ENCODE peak calls at places on chromosomes 13 and 19, in five cellular contexts. H is body of pancreas; W is CD8-positive, alpha-beta T cell; X is Peyer's patch; A is tibial nerve. F is an unnamed sample.

GRCh38 chr19:40339018-40339728 is 9.0 kb downstream of the C19orf47 start:
- DNase-seq in X (no peak), H (no peak), W (no peak), A (no peak), F (no peak)

GRCh38 chr13:92830821-92831220 is 395.8 kb upstream of the GPC6 start:
- DNase-seq in A (no peak), X (no peak), H (no peak), W (no peak), F (no peak)

GRCh38 chr13:110319397-110319773 is 12.3 kb downstream of the COL4A2 start:
- DNase-seq in W (no peak), H (no peak), X (no peak), A (no peak), F (no peak)

GRCh38 chr19:52585101-52585500 is 15.0 kb downstream of the ZNF701 start:
- DNase-seq in H (no peak), X (no peak), W (no peak), A (no peak), F (no peak)

GRCh38 chr19:40690050-40690698 is at the start of gene NUMBL:
- DNase-seq in X (no peak), H (no peak), A (no peak), W (no peak), F (no peak)

GRCh38 chr13:51804295-51805172 is 571 bp upstream of the DHRS12 start:
- DNase-seq in H (peak; percentile 56), X (peak; percentile 50), A (no peak), W (peak; percentile 54), F (no peak)

GRCh38 chr19:2055871-2056809 is 5.1 kb upstream of the MKNK2 start:
- DNase-seq in X (peak; percentile 60), A (no peak), H (no peak), W (no peak), F (peak; percentile 67)

GRCh38 chr13:74135306-74136088 is 1.3 kb upstream of the KLF12 start:
- DNase-seq in X (peak; percentile 67), A (peak; percentile 30), W (peak; percentile 49), H (peak; percentile 60), F (peak; percentile 88)

GRCh38 chr19:49107625-49108459 is 6.3 kb upstream of the LIN7B start:
- DNase-seq in X (no peak), W (no peak), A (no peak), H (no peak), F (no peak)

GRCh38 chr13:44932850-44933251 is 56.4 kb downstream of the NUFIP1 start:
- DNase-seq in X (no peak), W (no peak), H (no peak), A (no peak), F (peak; percentile 70)

GRCh38 chr13:99196466-99197256 is 4.0 kb upstream of the UBAC2 start:
- DNase-seq in X (no peak), H (no peak), W (no peak), A (no peak), F (peak; percentile 13)

GRCh38 chr19:10852098-10852800 is 4.0 kb downstream of the C19orf38 start:
- DNase-seq in X (no peak), A (no peak), W (no peak), H (no peak), F (peak; percentile 48)

GRCh38 chr13:90485441-90485840 is 862.0 kb upstream of the MIR17HG start:
- DNase-seq in X (no peak), H (no peak), A (no peak), W (no peak), F (peak; percentile 87)

GRCh38 chr19:27861411-27861975 is 1351.5 kb downstream of the UQCRFS1 start:
- DNase-seq in A (no peak), W (no peak), H (no peak), X (no peak), F (no peak)

GRCh38 chr19:18775586-18776287 is 15.4 kb downstream of the COMP start:
- DNase-seq in W (no peak), X (no peak), H (no peak), A (no peak), F (peak; percentile 32)

GRCh38 chr13:29887030-29887557 is 36.7 kb upstream of the UBL3 start:
- DNase-seq in W (no peak), H (no peak), A (no peak), X (no peak), F (no peak)

GRCh38 chr13:37934339-37935191 is 65.0 kb upstream of the TRPC4 start:
- DNase-seq in A (no peak), W (no peak), H (no peak), X (no peak), F (no peak)

GRCh38 chr13:110103026-110103425 is 203.9 kb downstream of the COL4A1 start:
- DNase-seq in H (no peak), A (no peak), X (no peak), W (no peak), F (no peak)

DNA sequence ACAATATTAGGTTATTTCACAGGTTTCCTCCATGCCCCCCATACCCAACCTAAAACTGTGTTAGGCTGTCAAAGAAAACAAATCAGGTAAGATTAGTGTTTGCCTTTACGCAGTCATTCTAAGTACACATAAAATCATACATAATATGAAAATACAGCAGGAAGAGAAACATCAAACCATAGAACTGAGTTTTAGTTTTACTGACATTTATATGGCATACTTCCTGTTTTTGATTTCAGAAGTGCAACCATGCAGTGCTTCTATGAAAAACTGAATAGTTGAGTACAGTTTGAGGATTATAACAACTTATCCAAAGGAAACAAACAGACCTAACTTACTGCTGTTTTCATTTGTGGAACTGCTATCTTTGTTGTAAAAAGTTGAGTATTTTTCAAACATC is 91.3 kb downstream of the KCNRG start:
- DNase-seq in W (no peak), H (no peak), A (no peak), X (no peak), F (no peak)
- TF ChIP-seq CTCF in W (no peak), H (no peak), A (no peak), X (no peak), F (no peak)

DNA sequence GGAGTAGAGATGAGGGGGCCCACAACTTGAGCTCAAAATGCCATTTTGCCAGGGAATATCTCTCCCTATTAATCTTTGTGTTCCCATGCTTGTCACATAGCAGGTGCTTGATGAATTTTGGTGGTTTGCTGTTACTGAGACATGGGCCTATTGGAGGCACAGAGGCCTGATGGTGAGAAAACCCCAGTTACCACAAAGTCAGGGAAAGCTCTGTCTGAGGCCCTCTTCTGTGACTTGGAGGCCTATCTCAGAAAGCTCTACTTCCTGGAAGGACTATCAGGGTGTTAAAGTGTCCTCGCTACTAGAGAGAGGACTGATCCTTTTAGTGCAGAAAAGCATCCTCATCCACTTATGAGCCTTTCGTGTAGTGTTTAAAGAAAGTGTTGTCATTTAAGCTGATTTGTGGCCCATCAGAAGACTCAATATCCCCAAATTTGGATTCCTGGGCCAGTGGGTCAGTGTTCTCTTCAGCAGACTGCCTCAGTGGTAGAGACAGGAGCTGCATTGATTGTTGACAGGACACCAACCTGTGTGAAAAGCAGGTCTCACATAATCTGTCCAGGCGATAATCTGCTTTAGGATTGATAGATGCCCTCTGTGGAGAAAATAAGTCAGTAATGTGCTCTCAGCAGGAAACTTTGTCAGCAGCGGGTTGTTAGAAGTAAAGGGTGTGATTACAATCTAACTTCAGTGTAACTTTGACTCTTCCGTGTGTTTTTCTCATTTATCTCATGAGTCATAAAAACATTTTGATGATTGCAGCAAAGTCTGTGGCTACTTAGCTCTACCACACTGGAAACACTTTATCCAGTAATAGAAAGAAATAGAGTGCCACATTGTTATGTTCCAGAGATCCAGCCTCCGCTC is 121.0 kb downstream of the AKAP11 start:
- DNase-seq in W (no peak), A (no peak), X (no peak), H (no peak), F (peak; percentile 14)
- H3K4me3 ChIP-seq in W (no peak overlapping the region), A (no peak overlapping the region), X (no peak overlapping the region), H (no peak overlapping the region), F (no peak overlapping the region)

DNA sequence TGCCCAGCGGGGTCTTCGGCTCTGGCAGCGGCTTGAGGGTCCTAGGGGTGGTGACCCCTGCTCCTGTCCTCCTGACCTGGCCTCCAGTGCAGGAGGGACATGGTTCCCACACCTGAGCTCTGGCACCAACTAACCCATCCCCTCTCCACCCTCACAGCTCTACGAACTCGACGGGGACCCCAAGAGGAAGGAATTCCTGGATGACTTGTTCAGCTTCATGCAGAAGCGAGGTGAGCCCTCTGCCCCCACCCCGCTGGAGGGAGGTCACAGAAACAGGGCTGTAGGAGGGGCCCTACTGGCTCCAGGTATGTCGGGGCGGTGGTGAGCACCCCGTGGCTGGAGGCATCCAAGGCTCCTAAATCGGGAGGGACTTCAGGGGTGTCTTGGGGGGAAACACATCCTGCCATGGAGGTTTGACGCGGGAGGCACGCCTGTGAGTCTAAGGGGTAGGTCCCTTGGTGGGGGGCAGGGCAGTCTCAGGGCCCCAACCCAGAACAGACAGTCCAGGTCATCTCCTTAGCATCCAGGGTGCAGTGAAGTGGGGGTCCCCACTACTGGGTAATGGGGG is 24.1 kb upstream of the WDR18 start:
- DNase-seq in H (no peak), W (no peak), A (no peak), X (no peak), F (no peak)
- TF ChIP-seq CTCF in H (no peak), W (no peak), A (no peak), X (no peak), F (no peak)

DNA sequence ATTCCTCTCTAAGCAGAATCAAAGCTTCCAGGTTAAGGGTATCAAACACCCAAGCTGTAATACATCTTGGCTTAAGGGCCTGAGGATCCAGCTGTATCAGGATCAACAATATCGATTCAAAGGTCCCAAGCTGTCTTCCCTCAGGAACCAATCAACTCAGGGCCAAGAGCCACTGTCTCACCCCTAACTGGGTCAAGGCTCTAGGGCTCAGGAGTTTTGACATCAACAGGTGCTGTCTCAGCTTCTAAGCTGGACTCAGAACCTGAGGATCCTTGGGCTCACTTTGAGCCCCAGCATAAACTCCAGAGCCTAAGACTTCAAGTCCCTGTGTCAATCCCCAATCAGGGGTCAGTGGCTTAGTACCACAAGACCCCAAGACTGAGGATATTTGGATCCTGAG is 917 bp downstream of the FBXW9 start:
- DNase-seq in H (no peak), A (no peak), X (no peak), W (no peak), F (no peak)
- H3K4me3 ChIP-seq in H (no peak overlapping the region), A (peak overlapping the region; percentile 82), X (peak overlapping the region; percentile 85), W (peak overlapping the region; percentile 89), F (peak overlapping the region; percentile 89)

DNA sequence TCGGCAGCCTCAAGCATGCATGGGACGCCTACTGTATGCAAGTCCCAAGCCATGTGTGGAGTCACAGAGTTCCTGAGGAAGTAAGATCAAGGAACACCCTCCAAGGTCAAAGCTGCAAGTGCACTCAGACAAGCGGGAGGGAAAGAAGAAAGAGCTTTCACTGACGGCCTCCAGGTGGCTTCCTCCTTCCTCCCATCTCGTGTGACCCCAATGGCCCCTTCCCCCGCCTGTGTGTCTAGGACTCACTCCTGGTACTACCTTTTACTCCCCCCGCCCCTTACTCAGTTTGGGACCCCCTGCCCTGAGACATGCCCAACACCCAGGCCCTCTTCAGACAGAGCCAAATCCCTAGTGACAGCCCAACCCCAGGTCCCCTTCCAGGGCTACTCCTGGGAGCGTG is 6.0 kb downstream of the HAUS8 start:
- DNase-seq in A (no peak), X (no peak), W (no peak), H (no peak), F (no peak)
- TF ChIP-seq CTCF in A (no peak), X (no peak), W (no peak), H (no peak), F (no peak)

DNA sequence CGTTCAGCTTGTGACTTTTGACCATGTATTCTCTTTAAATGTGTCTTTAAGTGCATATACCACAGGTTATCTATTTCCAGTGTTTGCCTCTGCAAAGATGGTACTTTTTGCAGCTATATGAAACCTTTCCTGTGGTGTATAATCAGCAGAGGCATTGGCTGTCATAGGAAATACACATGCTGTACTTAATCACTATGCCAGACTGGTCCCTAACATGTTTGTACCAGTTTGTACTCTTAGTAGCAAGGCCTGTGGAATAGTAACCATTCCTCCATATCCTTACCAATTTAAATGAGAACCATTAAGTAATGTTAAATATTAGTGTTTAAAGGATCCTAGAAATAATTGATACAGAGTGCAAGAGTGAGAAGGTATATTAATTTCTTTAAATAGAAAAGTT is 69.8 kb downstream of the CDK8 start:
- DNase-seq in A (no peak), W (no peak), X (no peak), H (no peak), F (no peak)
- H3K4me3 ChIP-seq in A (no peak overlapping the region), W (no peak overlapping the region), X (no peak overlapping the region), H (no peak overlapping the region), F (no peak overlapping the region)

GRCh38 chr19:56309511-56310185 is 5.0 kb downstream of the ZSCAN5A start:
- DNase-seq in W (peak; percentile 58), A (no peak), X (peak; percentile 32), H (peak; percentile 52), F (peak; percentile 9)
- TF ChIP-seq CTCF in W (peak; percentile 68), A (no peak), X (peak; percentile 59), H (peak; percentile 58), F (peak; percentile 81)